ENCODE peak calls at places on chromosomes 2 and 18, in eight cellular contexts. One of them, this sample, is unnamed.

GRCh38 chr2:20224716-20225293 is at the start of gene SDC1:
- DNase-seq in IMR-90: peak
- DNase-seq in A549: peak
- DNase-seq in cardiac fibroblast: peak
- DNase-seq in pancreas: peak
- DNase-seq in PC-9: no peak
- DNase-seq in transverse colon: peak
- DNase-seq in mucosa of descending colon: peak
- DNase-seq in this sample: peak

GRCh38 chr18:76821875-76822509 is 365 bp upstream of the ZNF236 start:
- DNase-seq in IMR-90: peak
- DNase-seq in A549: peak
- DNase-seq in cardiac fibroblast: peak
- DNase-seq in pancreas: peak
- DNase-seq in PC-9: peak
- DNase-seq in transverse colon: peak
- DNase-seq in mucosa of descending colon: peak
- DNase-seq in this sample: peak

GRCh38 chr2:173215316-173215715 is 139.4 kb upstream of the CDCA7 start:
- DNase-seq in IMR-90: no peak
- DNase-seq in A549: no peak
- DNase-seq in cardiac fibroblast: no peak
- DNase-seq in pancreas: no peak
- DNase-seq in PC-9: no peak
- DNase-seq in transverse colon: no peak
- DNase-seq in mucosa of descending colon: no peak
- DNase-seq in this sample: no peak

GRCh38 chr2:113080134-113080533 is 12.4 kb downstream of the IL1F10 start:
- DNase-seq in IMR-90: no peak
- DNase-seq in A549: peak
- DNase-seq in cardiac fibroblast: peak
- DNase-seq in pancreas: no peak
- DNase-seq in PC-9: peak
- DNase-seq in transverse colon: peak
- DNase-seq in mucosa of descending colon: peak
- DNase-seq in this sample: no peak

GRCh38 chr2:46539327-46540276 is 60.2 kb downstream of the TMEM247 start:
- DNase-seq in IMR-90: no peak
- DNase-seq in A549: no peak
- DNase-seq in cardiac fibroblast: no peak
- DNase-seq in pancreas: no peak
- DNase-seq in PC-9: no peak
- DNase-seq in transverse colon: no peak
- DNase-seq in mucosa of descending colon: no peak
- DNase-seq in this sample: no peak

GRCh38 chr18:37381554-37381953 is 184.0 kb downstream of the CELF4 start:
- DNase-seq in IMR-90: no peak
- DNase-seq in A549: no peak
- DNase-seq in cardiac fibroblast: no peak
- DNase-seq in pancreas: no peak
- DNase-seq in PC-9: no peak
- DNase-seq in transverse colon: no peak
- DNase-seq in mucosa of descending colon: no peak
- DNase-seq in this sample: no peak

GRCh38 chr2:191410646-191411436 is 165.6 kb downstream of the MYO1B start:
- DNase-seq in IMR-90: peak
- DNase-seq in A549: no peak
- DNase-seq in cardiac fibroblast: peak
- DNase-seq in pancreas: no peak
- DNase-seq in PC-9: no peak
- DNase-seq in transverse colon: no peak
- DNase-seq in mucosa of descending colon: no peak
- DNase-seq in this sample: no peak

GRCh38 chr2:184394642-184395041 is 203.7 kb upstream of the ZNF804A start:
- DNase-seq in IMR-90: no peak
- DNase-seq in A549: no peak
- DNase-seq in cardiac fibroblast: no peak
- DNase-seq in pancreas: no peak
- DNase-seq in PC-9: no peak
- DNase-seq in transverse colon: no peak
- DNase-seq in mucosa of descending colon: no peak
- DNase-seq in this sample: no peak

GRCh38 chr2:238286987-238287386 is 1.4 kb downstream of the PER2 start:
- DNase-seq in IMR-90: no peak
- DNase-seq in A549: no peak
- DNase-seq in cardiac fibroblast: no peak
- DNase-seq in pancreas: peak
- DNase-seq in PC-9: peak
- DNase-seq in transverse colon: no peak
- DNase-seq in mucosa of descending colon: no peak
- DNase-seq in this sample: no peak

GRCh38 chr2:32474391-32474790 is 117.6 kb downstream of the BIRC6 start:
- DNase-seq in IMR-90: peak
- DNase-seq in A549: no peak
- DNase-seq in cardiac fibroblast: no peak
- DNase-seq in pancreas: no peak
- DNase-seq in PC-9: no peak
- DNase-seq in transverse colon: no peak
- DNase-seq in mucosa of descending colon: no peak
- DNase-seq in this sample: no peak

GRCh38 chr2:238220892-238221521 is 17.5 kb upstream of the ILKAP start:
- DNase-seq in IMR-90: no peak
- DNase-seq in A549: no peak
- DNase-seq in cardiac fibroblast: no peak
- DNase-seq in pancreas: no peak
- DNase-seq in PC-9: no peak
- DNase-seq in transverse colon: no peak
- DNase-seq in mucosa of descending colon: no peak
- DNase-seq in this sample: no peak

GRCh38 chr18:76476665-76477561 is 18.1 kb downstream of the ZNF516 start:
- DNase-seq in IMR-90: peak
- DNase-seq in A549: peak
- DNase-seq in cardiac fibroblast: peak
- DNase-seq in pancreas: no peak
- DNase-seq in PC-9: peak
- DNase-seq in transverse colon: no peak
- DNase-seq in mucosa of descending colon: peak
- DNase-seq in this sample: no peak

GRCh38 chr2:1656326-1656960 is 87.9 kb downstream of the PXDN start:
- DNase-seq in IMR-90: no peak
- DNase-seq in A549: no peak
- DNase-seq in cardiac fibroblast: no peak
- DNase-seq in pancreas: no peak
- DNase-seq in PC-9: no peak
- DNase-seq in transverse colon: peak
- DNase-seq in mucosa of descending colon: no peak
- DNase-seq in this sample: no peak

GRCh38 chr2:212935749-212936148 is 215.7 kb downstream of the IKZF2 start:
- DNase-seq in IMR-90: peak
- DNase-seq in A549: no peak
- DNase-seq in cardiac fibroblast: no peak
- DNase-seq in pancreas: no peak
- DNase-seq in PC-9: no peak
- DNase-seq in transverse colon: no peak
- DNase-seq in mucosa of descending colon: no peak
- DNase-seq in this sample: no peak

GRCh38 chr2:216740557-216741222 is 45.3 kb upstream of the IGFBP5 start:
- DNase-seq in IMR-90: peak
- DNase-seq in A549: no peak
- DNase-seq in cardiac fibroblast: no peak
- DNase-seq in pancreas: no peak
- DNase-seq in PC-9: no peak
- DNase-seq in transverse colon: no peak
- DNase-seq in mucosa of descending colon: peak
- DNase-seq in this sample: no peak

GRCh38 chr2:201798252-201798918 is 8.0 kb upstream of the CDK15 start:
- DNase-seq in IMR-90: peak
- DNase-seq in A549: peak
- DNase-seq in cardiac fibroblast: peak
- DNase-seq in pancreas: no peak
- DNase-seq in PC-9: peak
- DNase-seq in transverse colon: no peak
- DNase-seq in mucosa of descending colon: no peak
- DNase-seq in this sample: no peak

GRCh38 chr2:216453955-216454614 is 41.8 kb downstream of the SMARCAL1 start:
- DNase-seq in IMR-90: no peak
- DNase-seq in A549: no peak
- DNase-seq in cardiac fibroblast: no peak
- DNase-seq in pancreas: no peak
- DNase-seq in PC-9: no peak
- DNase-seq in transverse colon: no peak
- DNase-seq in mucosa of descending colon: no peak
- DNase-seq in this sample: no peak

GRCh38 chr2:51027442-51027841 is 4.5 kb downstream of the NRXN1 start:
- DNase-seq in IMR-90: no peak
- DNase-seq in A549: no peak
- DNase-seq in cardiac fibroblast: no peak
- DNase-seq in pancreas: no peak
- DNase-seq in PC-9: no peak
- DNase-seq in transverse colon: no peak
- DNase-seq in mucosa of descending colon: no peak
- DNase-seq in this sample: no peak

GRCh38 chr2:215476424-215476823 is 40.6 kb upstream of the FN1 start:
- DNase-seq in IMR-90: peak
- DNase-seq in A549: no peak
- DNase-seq in cardiac fibroblast: peak
- DNase-seq in pancreas: no peak
- DNase-seq in PC-9: no peak
- DNase-seq in transverse colon: no peak
- DNase-seq in mucosa of descending colon: no peak
- DNase-seq in this sample: no peak

GRCh38 chr2:43418673-43419072 is 177.2 kb downstream of the THADA start:
- DNase-seq in IMR-90: no peak
- DNase-seq in A549: no peak
- DNase-seq in cardiac fibroblast: no peak
- DNase-seq in pancreas: no peak
- DNase-seq in PC-9: no peak
- DNase-seq in transverse colon: no peak
- DNase-seq in mucosa of descending colon: no peak
- DNase-seq in this sample: no peak

GRCh38 chr2:207143474-207144190 is 22.1 kb downstream of the KLF7 start:
- DNase-seq in IMR-90: no peak
- DNase-seq in A549: no peak
- DNase-seq in cardiac fibroblast: peak
- DNase-seq in pancreas: no peak
- DNase-seq in PC-9: no peak
- DNase-seq in transverse colon: peak
- DNase-seq in mucosa of descending colon: peak
- DNase-seq in this sample: peak
- H3K4me3 ChIP-seq in IMR-90: no peak
- H3K4me3 ChIP-seq in A549: no peak
- H3K4me3 ChIP-seq in cardiac fibroblast: peak
- H3K4me3 ChIP-seq in pancreas: no peak
- H3K4me3 ChIP-seq in PC-9: no peak
- H3K4me3 ChIP-seq in transverse colon: no peak
- H3K4me3 ChIP-seq in mucosa of descending colon: no peak
- H3K4me3 ChIP-seq in this sample: no peak

DNA sequence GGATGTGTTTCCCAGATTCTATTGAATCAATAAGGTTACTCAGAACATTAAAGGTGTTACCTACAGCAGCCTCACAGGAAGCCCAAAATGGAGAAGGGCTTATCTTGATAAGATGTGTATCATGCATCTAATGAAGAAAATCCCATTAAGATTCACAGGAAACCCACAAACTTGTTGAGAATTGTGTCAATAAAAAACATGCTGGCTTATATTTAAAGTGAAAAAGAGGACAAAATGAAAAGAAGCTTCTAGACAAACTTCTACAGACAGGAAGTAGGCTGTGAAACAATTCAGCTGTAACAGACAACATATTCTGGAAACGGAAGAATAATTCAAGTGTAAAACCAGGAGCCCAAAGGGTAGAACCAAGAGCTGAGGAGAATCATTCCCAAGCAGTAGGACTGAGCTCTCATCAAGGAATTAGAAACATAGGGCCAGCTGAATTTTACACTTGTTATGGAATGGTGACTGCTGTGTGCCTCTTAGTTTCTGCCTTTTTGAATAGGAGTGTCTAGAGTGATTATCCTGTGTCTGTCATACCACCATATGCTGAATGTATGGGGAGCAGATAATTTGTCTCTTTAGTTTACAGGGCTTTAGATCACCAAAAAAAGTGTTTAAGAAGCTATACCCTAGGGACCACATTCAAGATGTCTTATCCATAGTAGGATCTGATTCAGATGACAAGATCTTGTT is 9.6 kb downstream of the IMMT start:
- DNase-seq in IMR-90: no peak
- DNase-seq in A549: no peak
- DNase-seq in cardiac fibroblast: no peak
- DNase-seq in pancreas: no peak
- DNase-seq in PC-9: no peak
- DNase-seq in transverse colon: no peak
- DNase-seq in mucosa of descending colon: no peak
- DNase-seq in this sample: no peak
- H3K4me3 ChIP-seq in IMR-90: no peak
- H3K4me3 ChIP-seq in A549: no peak
- H3K4me3 ChIP-seq in cardiac fibroblast: no peak
- H3K4me3 ChIP-seq in pancreas: no peak
- H3K4me3 ChIP-seq in PC-9: no peak
- H3K4me3 ChIP-seq in transverse colon: no peak
- H3K4me3 ChIP-seq in mucosa of descending colon: no peak
- H3K4me3 ChIP-seq in this sample: no peak

DNA sequence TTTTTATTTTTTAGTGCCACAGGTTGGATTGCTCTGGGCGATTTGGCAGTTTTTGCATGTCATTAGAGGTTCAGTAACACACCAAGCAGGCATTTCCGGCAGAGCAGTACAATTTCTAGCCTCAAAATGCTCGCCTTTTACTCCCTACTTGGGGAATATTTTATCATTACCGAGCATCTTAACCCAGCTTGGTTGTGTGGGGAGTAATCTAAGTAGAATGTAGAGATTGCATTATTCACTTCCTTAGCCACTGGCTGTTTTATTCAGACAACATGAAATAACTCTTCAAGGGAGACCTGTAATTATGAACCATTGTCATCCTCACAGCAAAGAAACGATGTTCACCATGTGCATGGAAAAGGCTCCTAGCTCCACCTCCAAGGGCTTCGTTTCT is 13.1 kb downstream of the GRP start:
- DNase-seq in IMR-90: no peak
- DNase-seq in A549: no peak
- DNase-seq in cardiac fibroblast: peak
- DNase-seq in pancreas: no peak
- DNase-seq in PC-9: no peak
- DNase-seq in transverse colon: no peak
- DNase-seq in mucosa of descending colon: no peak
- DNase-seq in this sample: no peak
- H3K4me3 ChIP-seq in IMR-90: no peak
- H3K4me3 ChIP-seq in A549: no peak
- H3K4me3 ChIP-seq in cardiac fibroblast: no peak
- H3K4me3 ChIP-seq in pancreas: no peak
- H3K4me3 ChIP-seq in PC-9: no peak
- H3K4me3 ChIP-seq in transverse colon: no peak
- H3K4me3 ChIP-seq in mucosa of descending colon: no peak
- H3K4me3 ChIP-seq in this sample: no peak

DNA sequence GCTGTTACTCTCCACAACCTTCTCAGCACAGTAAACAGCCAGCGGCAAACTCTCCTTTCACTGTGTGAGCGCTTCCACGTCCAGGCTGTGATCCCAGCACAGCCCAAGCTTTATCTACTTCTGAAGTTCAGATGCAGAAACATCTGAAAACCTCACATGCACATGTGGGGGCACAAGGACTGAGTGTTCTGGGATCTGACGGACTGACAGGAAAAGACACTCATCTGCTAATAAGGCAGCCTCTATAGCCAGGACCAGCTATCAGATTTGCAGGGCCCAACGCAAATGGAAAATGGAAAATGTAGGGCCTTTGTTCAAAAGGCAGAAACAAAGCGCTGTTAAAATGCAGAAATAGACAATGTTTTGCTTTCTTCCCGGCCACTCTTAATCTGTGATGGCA is 133.8 kb upstream of the ARHGAP28 start:
- DNase-seq in IMR-90: no peak
- DNase-seq in A549: no peak
- DNase-seq in cardiac fibroblast: no peak
- DNase-seq in pancreas: no peak
- DNase-seq in PC-9: no peak
- DNase-seq in transverse colon: no peak
- DNase-seq in mucosa of descending colon: no peak
- DNase-seq in this sample: no peak
- H3K4me3 ChIP-seq in IMR-90: no peak
- H3K4me3 ChIP-seq in A549: no peak
- H3K4me3 ChIP-seq in cardiac fibroblast: no peak
- H3K4me3 ChIP-seq in pancreas: no peak
- H3K4me3 ChIP-seq in PC-9: no peak
- H3K4me3 ChIP-seq in transverse colon: no peak
- H3K4me3 ChIP-seq in mucosa of descending colon: no peak
- H3K4me3 ChIP-seq in this sample: no peak

This sample was measured in lung.